ENCODE peak calls at places on chromosomes 11 and 22, in four cellular contexts. V, T, Y and D are unnamed samples.

GRCh38 chr11:15976433-15977045 is 379.8 kb downstream of the SOX6 start:
- DNase-seq in V (peak), T (no peak), Y (no peak), D (no peak)

GRCh38 chr11:68946416-68947090 is 34.2 kb downstream of the MRGPRD start:
- DNase-seq in V (peak), T (no peak), Y (peak), D (no peak)

GRCh38 chr22:49348631-49349030 is 479.0 kb downstream of the BRD1 start:
- DNase-seq in V (no peak), T (no peak), Y (no peak), D (no peak)

GRCh38 chr22:50129121-50129734 is 39.4 kb downstream of the MOV10L1 start:
- DNase-seq in V (peak), T (no peak), Y (peak), D (no peak)

GRCh38 chr22:28023774-28024173 is 104.7 kb upstream of the PITPNB start:
- DNase-seq in V (no peak), T (peak), Y (no peak), D (no peak)

GRCh38 chr22:36201630-36202312 is at the start of gene APOL4:
- DNase-seq in V (peak), T (peak), Y (peak), D (peak)

GRCh38 chr11:133978816-133979215 is 22.0 kb upstream of the IGSF9B start:
- DNase-seq in V (no peak), T (no peak), Y (no peak), D (no peak)

GRCh38 chr11:43578346-43579170 is 102.0 kb upstream of the HSD17B12 start:
- DNase-seq in V (peak), T (no peak), Y (peak), D (no peak)

GRCh38 chr11:11036185-11037161 is 178.6 kb upstream of the ZBED5 start:
- DNase-seq in V (peak), T (no peak), Y (peak), D (peak)

GRCh38 chr22:41124086-41124485 is 31.7 kb downstream of the EP300 start:
- DNase-seq in V (no peak), T (no peak), Y (no peak), D (no peak)

GRCh38 chr11:84407091-84407490 is 1120.9 kb upstream of the CCDC90B start:
- DNase-seq in V (no peak), T (no peak), Y (no peak), D (no peak)

GRCh38 chr11:40732107-40732506 is 727.3 kb downstream of the LRRC4C start:
- DNase-seq in V (no peak), T (no peak), Y (no peak), D (no peak)

GRCh38 chr11:111665779-111666178 is 63.5 kb downstream of the SIK2 start:
- DNase-seq in V (peak), T (no peak), Y (peak), D (peak)

DNA sequence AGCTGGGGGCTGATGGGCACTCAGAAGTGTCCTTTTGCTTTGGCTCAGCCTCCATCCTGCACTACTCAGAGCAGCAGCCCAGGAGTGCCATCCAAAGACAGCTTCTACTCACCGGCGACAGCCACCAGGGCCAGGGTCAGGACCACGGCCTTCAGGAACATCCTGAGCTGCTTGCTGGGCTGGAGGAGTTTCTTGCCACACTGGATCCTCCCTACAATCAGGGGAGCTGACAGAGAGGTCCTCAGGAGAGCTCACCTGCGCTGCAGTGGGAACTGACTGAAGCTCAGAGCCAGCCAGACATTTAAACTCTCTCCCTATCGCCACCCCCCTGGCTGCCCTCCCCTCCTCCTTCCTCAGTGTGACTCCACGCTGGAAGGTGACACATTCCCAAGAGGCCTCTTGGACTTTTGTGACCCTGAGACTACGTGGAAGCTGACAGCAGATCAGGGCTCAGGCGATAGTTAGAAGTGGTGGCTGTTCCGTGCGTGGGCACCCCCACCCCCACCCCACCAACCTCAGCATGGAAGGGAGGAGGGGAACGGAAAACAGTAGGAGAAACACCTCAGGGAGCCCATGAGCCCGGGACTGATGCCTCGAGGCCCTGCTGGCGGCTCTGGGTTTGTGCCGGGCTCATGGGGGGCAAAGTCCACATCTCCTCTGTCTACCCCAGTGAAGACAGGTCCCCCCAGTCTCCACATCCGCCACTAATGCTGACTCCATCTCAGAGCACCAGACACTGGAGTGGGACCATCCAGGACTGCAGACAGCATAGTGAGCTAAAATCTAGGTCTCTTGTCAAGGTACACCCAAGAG is at the start of gene APOA4:
- DNase-seq in V (no peak), T (no peak), Y (no peak), D (peak)
- H3K4me3 ChIP-seq in V (no peak), T (no peak), Y (no peak), D (no peak)

GRCh38 chr11:14270690-14271542 is 88.1 kb downstream of the RRAS2 start:
- DNase-seq in V (no peak), T (no peak), Y (no peak), D (no peak)
- H3K4me3 ChIP-seq in V (no peak), T (no peak), Y (no peak), D (no peak)

DNA sequence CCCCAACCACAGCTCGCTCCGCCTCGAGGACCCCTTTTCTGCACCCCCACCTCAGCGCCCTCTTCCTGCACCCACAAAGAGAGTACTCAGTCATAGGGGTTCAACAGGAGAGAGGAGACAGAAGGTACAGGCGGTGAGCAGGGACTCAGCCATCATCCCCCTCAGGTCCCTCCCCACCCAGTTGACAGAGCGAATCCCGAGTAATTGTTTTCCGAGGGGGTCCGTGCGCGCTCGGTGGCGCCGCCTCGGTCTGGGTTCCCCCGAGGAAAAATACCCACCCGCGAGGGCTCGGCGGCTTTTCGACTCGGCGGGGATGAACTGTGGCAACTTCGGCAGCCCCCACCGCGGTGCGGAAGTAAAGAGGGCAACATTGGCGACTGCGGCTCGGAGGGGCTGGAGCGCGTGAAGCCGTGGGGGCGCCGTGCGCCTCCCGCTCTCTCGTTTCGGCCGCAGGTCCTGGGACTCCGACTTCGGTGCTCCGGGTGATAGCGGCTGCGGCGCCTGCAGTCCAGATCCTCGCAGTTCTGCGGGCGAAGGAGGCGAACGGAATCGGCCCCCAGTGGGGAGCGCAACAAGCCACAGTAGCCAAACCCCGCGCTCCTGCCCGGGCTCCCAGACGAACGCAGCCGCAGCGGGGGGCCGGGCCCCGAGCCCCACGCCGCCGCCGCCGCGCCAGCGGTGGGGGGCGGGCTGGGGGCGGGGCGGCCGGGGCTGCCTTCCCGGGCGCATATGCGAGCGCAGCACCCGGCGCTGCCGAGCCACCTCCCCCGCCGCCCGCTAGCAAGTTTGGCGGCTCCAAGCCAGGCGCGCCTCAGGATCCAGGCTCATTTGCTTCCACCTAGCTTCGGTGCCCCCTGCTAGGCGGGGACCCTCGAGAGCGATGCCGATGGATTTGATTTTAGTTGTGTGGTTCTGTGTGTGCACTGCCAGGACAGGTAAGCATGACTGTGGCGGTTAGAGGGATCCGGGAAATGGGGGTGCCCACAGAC is at the start of gene NELL1:
- DNase-seq in V (no peak), T (no peak), Y (no peak), D (no peak)
- H3K4me3 ChIP-seq in V (peak), T (no peak), Y (no peak), D (peak)

GRCh38 chr11:2882681-2883110 is 2.9 kb downstream of the CDKN1C start:
- DNase-seq in V (no peak), T (no peak), Y (no peak), D (no peak)
- H3K4me3 ChIP-seq in V (peak), T (no peak), Y (no peak), D (no peak)

DNA sequence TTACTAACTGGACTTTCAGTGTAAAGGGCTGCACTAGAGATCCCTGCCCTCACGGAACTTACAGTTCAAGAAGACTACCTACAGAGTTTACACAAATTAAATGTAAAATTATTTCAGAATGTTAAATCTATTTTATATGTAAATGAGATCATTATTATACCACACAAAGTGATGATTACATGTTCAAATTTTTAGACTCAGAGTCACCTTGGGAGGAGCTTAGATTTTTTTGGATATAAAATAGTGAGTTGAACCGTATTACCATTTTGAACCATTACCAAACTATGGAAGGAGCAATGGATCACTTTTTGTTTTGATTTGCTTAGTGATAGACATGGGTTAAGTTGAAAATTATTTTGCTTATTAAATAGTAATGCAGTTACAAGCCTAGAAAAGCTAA is 1.6 kb downstream of the IPO7 start:
- DNase-seq in V (no peak), T (no peak), Y (no peak), D (no peak)
- H3K4me3 ChIP-seq in V (peak), T (no peak), Y (peak), D (no peak)

DNA sequence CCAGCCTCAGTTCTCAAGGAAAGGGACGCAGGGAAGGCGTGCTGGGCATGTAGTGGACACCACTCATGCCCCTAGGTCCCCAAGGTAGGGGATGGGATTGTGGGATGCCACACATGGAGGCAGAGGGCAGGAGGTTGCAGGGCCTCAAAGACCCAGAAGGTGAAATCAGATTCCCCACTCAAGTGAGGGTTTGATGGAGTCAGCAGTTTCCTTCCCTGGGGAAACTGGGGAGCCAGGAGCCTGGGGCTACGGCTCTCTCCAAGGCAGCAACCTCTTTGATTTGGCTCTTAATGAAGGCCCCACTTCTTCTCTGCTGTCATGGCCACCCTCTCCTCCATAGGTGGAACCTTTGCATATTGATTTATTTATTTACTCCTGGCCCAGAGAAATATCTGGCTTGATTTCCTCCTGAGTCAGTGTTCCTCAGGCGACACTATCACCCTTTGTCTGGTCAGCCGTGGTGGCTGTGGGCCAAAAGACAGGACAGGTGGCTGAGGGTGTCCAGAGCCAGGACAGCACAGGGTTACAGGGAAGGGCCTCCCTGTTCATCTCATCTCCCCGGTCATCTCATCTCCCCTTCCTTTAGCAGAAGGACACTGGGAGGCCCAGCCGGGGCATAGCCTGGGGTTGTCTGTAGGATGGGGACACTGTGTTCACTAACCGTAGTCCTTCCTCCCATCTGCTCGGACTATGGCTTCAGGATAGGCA is 9.6 kb downstream of the GNAZ start:
- DNase-seq in V (no peak), T (no peak), Y (no peak), D (no peak)
- H3K4me3 ChIP-seq in V (no peak), T (no peak), Y (no peak), D (no peak)